ENCODE peak calls at places on chromosome 3, in seven cellular contexts. N is stomach, U is AG10803, O is cardiac muscle cell, K is WERI-Rb-1, P is left lung, M is colonic mucosa. Q is an unnamed sample.

GRCh38 chr3:161950318-161950717 is 453.7 kb downstream of the OTOL1 start:
- DNase-seq in N (no peak), U (no peak), O (no peak), K (no peak), P (no peak), M (no peak), Q (no peak)

GRCh38 chr3:130517541-130517940 is 564 bp downstream of the COL6A6 start:
- DNase-seq in N (no peak), U (peak), O (no peak), K (no peak), P (peak), M (no peak), Q (no peak)

GRCh38 chr3:52498134-52499054 is 3.3 kb downstream of the STAB1 start:
- DNase-seq in N (no peak), U (peak), O (no peak), K (no peak), P (no peak), M (peak), Q (peak)

GRCh38 chr3:42130007-42130328 is 38.8 kb downstream of the TRAK1 start:
- DNase-seq in N (no peak), U (no peak), O (no peak), K (no peak), P (no peak), M (no peak), Q (no peak)

GRCh38 chr3:49351521-49352011 is 6.6 kb downstream of the GPX1 start:
- DNase-seq in N (no peak), U (peak), O (no peak), K (no peak), P (no peak), M (no peak), Q (no peak)

GRCh38 chr3:54960066-54960465 is 32.2 kb upstream of the LRTM1 start:
- DNase-seq in N (no peak), U (peak), O (no peak), K (no peak), P (no peak), M (no peak), Q (no peak)

GRCh38 chr3:4722103-4722502 is 229.0 kb downstream of the ITPR1 start:
- DNase-seq in N (no peak), U (peak), O (peak), K (peak), P (no peak), M (peak), Q (peak)

GRCh38 chr3:123330441-123330991 is 118.4 kb downstream of the ADCY5 start:
- DNase-seq in N (no peak), U (no peak), O (no peak), K (no peak), P (peak), M (no peak), Q (no peak)

GRCh38 chr3:146921693-146922092 is 316.5 kb upstream of the PLSCR5 start:
- DNase-seq in N (no peak), U (no peak), O (no peak), K (no peak), P (no peak), M (no peak), Q (no peak)

GRCh38 chr3:69178838-69179739 is 56.7 kb upstream of the LMOD3 start:
- DNase-seq in N (no peak), U (no peak), O (no peak), K (no peak), P (no peak), M (no peak), Q (no peak)

GRCh38 chr3:132448211-132448961 is 31.1 kb downstream of the DNAJC13 start:
- DNase-seq in N (peak), U (peak), O (peak), K (no peak), P (no peak), M (peak), Q (peak)

GRCh38 chr3:55826731-55827496 is 339.8 kb upstream of the WNT5A start:
- DNase-seq in N (no peak), U (peak), O (no peak), K (no peak), P (no peak), M (no peak), Q (no peak)

GRCh38 chr3:39177708-39178332 is 14.6 kb downstream of the XIRP1 start:
- DNase-seq in N (peak), U (peak), O (peak), K (peak), P (peak), M (peak), Q (peak)

GRCh38 chr3:18559323-18559972 is 134.3 kb upstream of the SATB1 start:
- DNase-seq in N (peak), U (no peak), O (peak), K (peak), P (no peak), M (peak), Q (peak)

GRCh38 chr3:16498130-16498890 is 15.2 kb downstream of the RFTN1 start:
- DNase-seq in N (no peak), U (no peak), O (no peak), K (no peak), P (no peak), M (no peak), Q (no peak)
- H3K4me3 ChIP-seq in N (no peak), U (no peak), O (no peak), K (no peak), P (no peak), M (no peak), Q (no peak)

GRCh38 chr3:128054363-128054762 is 2.1 kb downstream of the SEC61A1 start:
- DNase-seq in N (no peak), U (peak), O (no peak), K (no peak), P (no peak), M (no peak), Q (no peak)

GRCh38 chr3:128051837-128052766 is at the start of gene SEC61A1:
- DNase-seq in N (peak), U (peak), O (peak), K (peak), P (peak), M (peak), Q (peak)

GRCh38 chr3:128051459-128051836 is 789 bp upstream of the SEC61A1 start:
- DNase-seq in N (no peak), U (no peak), O (no peak), K (peak), P (no peak), M (no peak), Q (no peak)

GRCh38 chr3:128053614-128054013 is 1.4 kb downstream of the SEC61A1 start:
- DNase-seq in N (no peak), U (no peak), O (no peak), K (no peak), P (no peak), M (no peak), Q (no peak)

DNA sequence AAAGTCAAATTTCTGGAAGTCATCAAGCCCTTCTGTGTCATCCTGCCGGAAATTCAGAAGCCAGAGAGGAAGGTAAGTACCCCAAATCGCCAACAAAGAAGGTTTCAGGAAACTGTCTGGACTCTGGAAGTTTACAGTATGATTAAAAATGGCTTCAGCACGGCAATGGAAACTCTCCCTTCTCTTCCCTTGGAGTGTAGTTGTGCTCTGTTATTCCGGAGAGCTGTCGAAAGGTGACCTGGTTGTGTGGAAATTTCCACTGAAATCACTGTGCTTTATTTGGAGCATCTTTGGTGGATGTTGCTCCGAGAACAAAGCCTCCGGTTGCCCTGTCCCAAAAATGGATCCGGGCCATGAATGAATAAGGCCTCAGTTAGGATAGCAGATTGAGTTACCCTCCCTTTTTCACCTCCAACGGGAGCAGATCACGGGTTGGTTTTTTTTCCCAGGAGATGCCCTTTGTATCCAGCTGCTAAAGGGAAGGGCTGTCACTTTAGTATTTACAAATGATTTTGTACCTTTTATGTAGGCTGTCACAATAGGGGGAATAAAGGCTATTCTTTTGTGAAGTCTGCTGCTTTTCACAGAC is 688 bp downstream of the SEC61A1 start:
- DNase-seq in N (no peak), U (no peak), O (peak), K (no peak), P (no peak), M (no peak), Q (no peak)
- H3K4me3 ChIP-seq in N (peak), U (peak), O (peak), K (peak), P (peak), M (peak), Q (peak)

GRCh38 chr3:9498781-9499180 is 54.8 kb downstream of the LHFPL4 start:
- DNase-seq in N (no peak), U (no peak), O (no peak), K (no peak), P (no peak), M (no peak), Q (no peak)

GRCh38 chr3:9497821-9498565 is 55.6 kb downstream of the LHFPL4 start:
- DNase-seq in N (no peak), U (peak), O (no peak), K (no peak), P (no peak), M (no peak), Q (no peak)

GRCh38 chr3:9501226-9501625 is 52.4 kb downstream of the LHFPL4 start:
- DNase-seq in N (no peak), U (no peak), O (no peak), K (no peak), P (no peak), M (no peak), Q (no peak)

GRCh38 chr3:9500108-9501050 is 53.2 kb downstream of the LHFPL4 start:
- DNase-seq in N (peak), U (peak), O (peak), K (peak), P (peak), M (peak), Q (peak)

GRCh38 chr3:9499455-9500107 is 54.0 kb downstream of the LHFPL4 start:
- DNase-seq in N (no peak), U (no peak), O (peak), K (no peak), P (peak), M (no peak), Q (no peak)
- H3K4me3 ChIP-seq in N (no peak), U (no peak), O (no peak), K (no peak), P (no peak), M (no peak), Q (no peak)

DNA sequence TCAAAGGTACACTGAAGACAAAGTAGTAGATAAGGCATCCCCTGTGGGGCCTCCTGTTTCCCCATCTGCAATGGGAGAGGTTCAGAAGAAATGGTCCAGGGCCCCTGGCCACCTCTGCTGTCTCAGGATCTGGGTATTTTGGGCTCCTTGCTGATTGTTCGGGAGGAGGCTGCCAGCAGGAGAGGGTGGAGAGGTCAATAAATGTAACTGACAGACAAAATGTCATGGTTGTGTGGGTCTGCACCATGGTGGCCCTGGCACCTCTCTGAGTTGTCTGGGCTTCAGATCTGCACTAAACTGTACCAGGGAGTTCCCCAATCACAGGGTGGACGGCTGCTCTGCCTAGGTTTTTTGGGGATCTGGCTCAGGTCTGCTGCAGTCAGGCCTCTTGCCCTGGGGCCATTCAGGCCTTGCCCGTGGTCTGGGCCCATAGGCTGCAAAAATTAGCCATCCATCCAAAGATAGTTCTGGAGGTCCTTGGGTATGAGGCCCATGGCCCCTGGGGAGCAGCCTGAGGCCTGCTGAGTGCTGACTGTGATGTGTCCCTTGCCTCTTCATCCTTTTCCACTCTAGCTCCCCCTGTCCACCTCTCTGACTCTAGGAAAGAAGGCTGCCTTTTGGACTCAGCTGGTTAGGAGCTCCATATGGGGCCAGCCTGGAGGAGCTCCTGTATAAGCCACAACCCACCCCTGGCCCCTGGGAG is 7.5 kb downstream of the NBEAL2 start:
- DNase-seq in N (no peak), U (no peak), O (peak), K (peak), P (peak), M (no peak), Q (no peak)
- H3K4me3 ChIP-seq in N (no peak), U (no peak), O (no peak), K (peak), P (no peak), M (no peak), Q (no peak)

DNA sequence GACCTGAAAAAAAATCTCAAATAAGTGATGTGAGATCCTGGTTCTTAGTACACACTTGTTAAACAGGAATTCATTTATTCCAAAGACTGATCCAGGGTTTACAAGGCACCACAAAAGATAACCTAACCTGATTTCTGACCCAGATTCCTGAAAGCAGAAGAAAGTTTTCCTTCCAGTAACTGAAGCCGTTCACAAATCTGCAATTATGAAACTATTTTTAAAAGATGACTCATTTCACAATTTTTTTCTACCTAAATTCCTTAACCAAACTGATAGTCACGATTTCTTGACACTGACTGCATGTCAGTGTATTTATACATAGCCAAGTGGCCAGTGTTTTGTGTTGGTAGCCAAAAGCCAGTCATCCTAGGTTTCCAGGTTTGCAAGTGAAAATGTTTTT is 17.1 kb downstream of the SLC9A9 start:
- DNase-seq in N (no peak), U (peak), O (no peak), K (no peak), P (no peak), M (no peak), Q (no peak)
- H3K4me3 ChIP-seq in N (no peak), U (no peak), O (no peak), K (no peak), P (no peak), M (no peak), Q (no peak)

Q was measured in SJCRH30.